ENCODE peak calls at places on chromosomes 11 and 22, in four cellular contexts. B is BJ; F is naive thymus-derived CD4-positive, alpha-beta T cell; H is COR-L47. R is an unnamed sample.
A peak's percentile ranks its signal among the peaks of the same experiment; 100 is the strongest.

GRCh38 chr11:29161216-29161615 is 855.6 kb downstream of the KCNA4 start:
- DNase-seq in B (no peak), F (no peak), H (no peak), R (peak; percentile 67)

GRCh38 chr11:62104816-62105610 is 18.8 kb upstream of the INCENP start:
- DNase-seq in F (peak; percentile 18), H (no peak), B (peak; percentile 55), R (peak; percentile 86)

GRCh38 chr22:20774882-20775281 is 969 bp downstream of the SERPIND1 start:
- DNase-seq in F (no peak), B (no peak), H (no peak), R (no peak)

GRCh38 chr22:37145415-37146385 is 4.0 kb downstream of the IL2RB start:
- DNase-seq in H (peak; percentile 73), F (no peak), B (no peak), R (no peak)

GRCh38 chr11:122038543-122038942 is 77.5 kb downstream of the BLID start:
- DNase-seq in H (no peak), B (peak; percentile 95), F (no peak), R (peak; percentile 96)

GRCh38 chr11:133821776-133822175 is 23.5 kb downstream of the SPATA19 start:
- DNase-seq in H (peak; percentile 43), F (no peak), B (no peak), R (peak; percentile 12)

GRCh38 chr22:36267058-36267457 is 14.1 kb downstream of the APOL1 start:
- DNase-seq in H (no peak), B (no peak), F (no peak), R (no peak)

GRCh38 chr22:44437493-44438015 is 60.5 kb downstream of the RTL6 start:
- DNase-seq in F (no peak), B (no peak), H (no peak), R (peak; percentile 75)

GRCh38 chr11:2576116-2576515 is 123.7 kb downstream of the KCNQ1OT1 start:
- DNase-seq in H (no peak), F (no peak), B (no peak), R (no peak)

R was measured in fibroblast of lung.